ENCODE peak calls at places on chromosomes 11 and 22, in eight cellular contexts. X, O, K, W, H, V, C and U are unnamed samples.
A peak's percentile ranks its signal among the peaks of the same experiment; 100 is the strongest.

GRCh38 chr22:40631925-40632324 is 4.6 kb downstream of the MRTFA start:
- DNase-seq in X (no peak), O (no peak), K (no peak), W (no peak), H (no peak), V (no peak), C (no peak), U (peak; percentile 71)

GRCh38 chr22:27836181-27836580 is 34.6 kb upstream of the MN1 start:
- DNase-seq in X (no peak), O (no peak), K (peak; percentile 58), W (no peak), H (no peak), V (no peak), C (no peak), U (peak; percentile 45)

GRCh38 chr11:124081496-124081895 is 33.8 kb upstream of the VWA5A start:
- DNase-seq in X (no peak), O (no peak), K (no peak), W (no peak), H (no peak), V (no peak), C (no peak), U (no peak)

GRCh38 chr22:41815716-41816115 is 15.2 kb downstream of the CCDC134 start:
- DNase-seq in X (no peak), O (no peak), K (no peak), W (no peak), H (no peak), V (no peak), C (no peak), U (no peak)

GRCh38 chr11:61754534-61755482 is 2.4 kb downstream of the MYRF start:
- DNase-seq in X (peak; percentile 67), O (no peak), K (no peak), W (no peak), H (no peak), V (peak; percentile 78), C (no peak), U (peak; percentile 87)

GRCh38 chr11:92340839-92341238 is 116.2 kb downstream of the FAT3 start:
- DNase-seq in X (no peak), O (no peak), K (peak; percentile 59), W (no peak), H (no peak), V (no peak), C (no peak), U (no peak)

GRCh38 chr11:112661571-112661970 is 299.6 kb upstream of the NCAM1 start:
- DNase-seq in X (no peak), O (no peak), K (no peak), W (no peak), H (no peak), V (no peak), C (no peak), U (no peak)

GRCh38 chr11:83760942-83761341 is 474.8 kb upstream of the CCDC90B start:
- DNase-seq in X (no peak), O (no peak), K (no peak), W (no peak), H (no peak), V (no peak), C (no peak), U (no peak)

GRCh38 chr11:71212871-71213559 is 39.4 kb downstream of the SHANK2 start:
- DNase-seq in X (no peak), O (no peak), K (no peak), W (no peak), H (no peak), V (no peak), C (no peak), U (peak; percentile 30)

GRCh38 chr11:119797137-119797611 is 68.2 kb upstream of the NECTIN1 start:
- DNase-seq in X (peak; percentile 10), O (no peak), K (no peak), W (peak; percentile 42), H (no peak), V (no peak), C (no peak), U (no peak)

GRCh38 chr11:76394411-76394810 is 13.3 kb downstream of the GVQW3 start:
- DNase-seq in X (no peak), O (no peak), K (no peak), W (no peak), H (no peak), V (no peak), C (no peak), U (no peak)

GRCh38 chr22:45917146-45917545 is 59.8 kb downstream of the WNT7B start:
- DNase-seq in X (no peak), O (no peak), K (no peak), W (no peak), H (no peak), V (no peak), C (peak; percentile 12), U (no peak)

GRCh38 chr11:113634940-113635575 is 71.0 kb downstream of the TMPRSS5 start:
- DNase-seq in X (no peak), O (no peak), K (no peak), W (no peak), H (no peak), V (no peak), C (no peak), U (no peak)

GRCh38 chr11:11731311-11732083 is 109.7 kb upstream of the GALNT18 start:
- DNase-seq in X (no peak), O (no peak), K (peak; percentile 53), W (no peak), H (no peak), V (peak; percentile 56), C (peak; percentile 9), U (peak; percentile 81)

GRCh38 chr11:71163371-71163770 is 89.0 kb downstream of the SHANK2 start:
- DNase-seq in X (no peak), O (no peak), K (no peak), W (peak; percentile 39), H (no peak), V (no peak), C (no peak), U (no peak)

GRCh38 chr22:19448739-19449421 is 1.4 kb upstream of the C22orf39 start:
- DNase-seq in X (no peak), O (no peak), K (no peak), W (no peak), H (peak; percentile 80), V (no peak), C (no peak), U (no peak)

GRCh38 chr22:26134654-26135330 is 34.5 kb upstream of the SEZ6L start:
- DNase-seq in X (no peak), O (no peak), K (no peak), W (no peak), H (no peak), V (no peak), C (no peak), U (no peak)

GRCh38 chr22:19040581-19041402 is 81.4 kb downstream of the DGCR2 start:
- DNase-seq in X (peak; percentile 40), O (no peak), K (no peak), W (peak; percentile 72), H (no peak), V (no peak), C (no peak), U (no peak)

GRCh38 chr11:125871391-125872137 is 15.9 kb upstream of the HYLS1 start:
- DNase-seq in X (no peak), O (no peak), K (peak; percentile 49), W (no peak), H (peak; percentile 24), V (no peak), C (no peak), U (peak; percentile 48)

GRCh38 chr11:104163100-104164027 is 583 bp downstream of the PDGFD start:
- DNase-seq in X (no peak), O (no peak), K (peak; percentile 1), W (no peak), H (no peak), V (peak; percentile 44), C (no peak), U (peak; percentile 68)

GRCh38 chr11:129323896-129324522 is 51.6 kb upstream of the BARX2 start:
- DNase-seq in X (no peak), O (no peak), K (peak; percentile 16), W (no peak), H (no peak), V (no peak), C (peak; percentile 50), U (no peak)

GRCh38 chr11:17298302-17298701 is 21.8 kb downstream of the NUCB2 start:
- DNase-seq in X (no peak), O (no peak), K (no peak), W (no peak), H (peak; percentile 84), V (no peak), C (no peak), U (no peak)

GRCh38 chr22:36565686-36566085 is 36.7 kb upstream of the EIF3D start:
- DNase-seq in X (no peak), O (no peak), K (peak; percentile 18), W (no peak), H (no peak), V (no peak), C (no peak), U (peak; percentile 16)

GRCh38 chr11:38839076-38839475 is 2241.0 kb upstream of the RAG2 start:
- DNase-seq in X (no peak), O (no peak), K (no peak), W (no peak), H (no peak), V (no peak), C (no peak), U (no peak)

GRCh38 chr11:14179126-14179820 is 179.7 kb downstream of the RRAS2 start:
- DNase-seq in X (no peak), O (no peak), K (peak; percentile 72), W (no peak), H (no peak), V (no peak), C (peak; percentile 4), U (peak; percentile 28)

GRCh38 chr22:35275580-35275979 is 18.3 kb downstream of the HMGXB4 start:
- DNase-seq in X (no peak), O (no peak), K (peak; percentile 64), W (no peak), H (no peak), V (no peak), C (no peak), U (peak; percentile 9)

GRCh38 chr11:19903620-19904069 is 191.0 kb downstream of the NAV2 start:
- DNase-seq in X (peak; percentile 68), O (no peak), K (peak; percentile 84), W (no peak), H (peak; percentile 41), V (peak; percentile 87), C (peak; percentile 52), U (peak; percentile 91)

GRCh38 chr11:16117989-16118810 is 238.1 kb downstream of the SOX6 start:
- DNase-seq in X (no peak), O (no peak), K (no peak), W (no peak), H (no peak), V (no peak), C (no peak), U (no peak)

GRCh38 chr11:87859583-87859982 is 315.7 kb downstream of the RAB38 start:
- DNase-seq in X (no peak), O (no peak), K (peak; percentile 4), W (no peak), H (no peak), V (no peak), C (no peak), U (peak; percentile 88)

GRCh38 chr22:45612451-45612901 is 59.2 kb upstream of the ATXN10 start:
- DNase-seq in X (peak; percentile 49), O (peak; percentile 9), K (peak; percentile 86), W (peak; percentile 83), H (peak; percentile 34), V (peak; percentile 42), C (no peak), U (peak; percentile 77)

GRCh38 chr11:11722861-11723260 is 101.1 kb upstream of the GALNT18 start:
- DNase-seq in X (no peak), O (no peak), K (no peak), W (no peak), H (no peak), V (no peak), C (no peak), U (no peak)

GRCh38 chr22:35480627-35481565 is 59.7 kb upstream of the RASD2 start:
- DNase-seq in X (no peak), O (no peak), K (peak; percentile 35), W (no peak), H (no peak), V (no peak), C (no peak), U (no peak)

GRCh38 chr11:33899383-33900037 is 7.6 kb upstream of the LMO2 start:
- DNase-seq in X (peak; percentile 55), O (no peak), K (peak; percentile 79), W (peak; percentile 83), H (no peak), V (no peak), C (no peak), U (peak; percentile 94)

GRCh38 chr22:44295406-44295805 is 17.3 kb downstream of the SHISAL1 start:
- DNase-seq in X (no peak), O (no peak), K (no peak), W (no peak), H (no peak), V (no peak), C (no peak), U (no peak)